ENCODE peak calls at places on chromosomes 3 and 15, in eight cellular contexts. U is body of pancreas, F is tibial nerve, X is heart left ventricle, K is Peyer's patch, H is IMR-90, O is ovary, W is endothelial cell of umbilical vein. A is an unnamed sample.

GRCh38 chr3:131772278-131772893 is 262.4 kb downstream of the CPNE4 start:
- DNase-seq in W (no peak), K (no peak), H (no peak), O (no peak), X (no peak), F (no peak), U (no peak), A (no peak)

GRCh38 chr3:89570465-89570864 is 463.0 kb downstream of the EPHA3 start:
- DNase-seq in U (no peak), K (no peak), X (no peak), O (no peak), W (no peak), F (no peak), H (no peak), A (no peak)

GRCh38 chr3:116263842-116264545 is 181.3 kb downstream of the LSAMP start:
- DNase-seq in K (no peak), O (no peak), U (peak; percentile 3), F (no peak), W (no peak), H (peak; percentile 75), X (no peak), A (no peak)

GRCh38 chr15:62326460-62327011 is 161.5 kb upstream of the C2CD4B start:
- DNase-seq in W (no peak), O (no peak), U (no peak), X (no peak), K (no peak), H (no peak), F (no peak), A (no peak)

GRCh38 chr15:63186065-63186464 is 3.3 kb upstream of the RAB8B start:
- DNase-seq in H (peak; percentile 84), K (no peak), U (no peak), W (no peak), O (no peak), X (no peak), F (no peak), A (no peak)

GRCh38 chr3:158105710-158106438 is at the start of gene SHOX2:
- DNase-seq in W (no peak), K (peak; percentile 64), O (no peak), H (peak; percentile 46), U (no peak), X (peak; percentile 14), F (peak; percentile 51), A (no peak)

GRCh38 chr3:168049366-168049974 is 46.3 kb downstream of the GOLIM4 start:
- DNase-seq in H (peak; percentile 84), W (no peak), X (no peak), K (no peak), O (no peak), F (peak; percentile 22), U (peak; percentile 38), A (no peak)

GRCh38 chr3:71510485-71510884 is 73.0 kb downstream of the FOXP1 start:
- DNase-seq in O (no peak), U (no peak), W (peak; percentile 71), K (no peak), X (no peak), F (no peak), H (peak; percentile 64), A (no peak)

GRCh38 chr3:170467007-170467406 is 48.3 kb downstream of the CLDN11 start:
- DNase-seq in H (no peak), O (no peak), F (peak; percentile 33), X (no peak), U (no peak), K (no peak), W (no peak), A (no peak)

GRCh38 chr15:33693166-33693830 is 275.0 kb upstream of the CHRM5 start:
- DNase-seq in U (no peak), O (no peak), X (no peak), F (no peak), K (no peak), W (no peak), H (no peak), A (no peak)

GRCh38 chr15:85330941-85331588 is 49.3 kb upstream of the AKAP13 start:
- DNase-seq in O (peak; percentile 81), F (peak; percentile 87), K (peak; percentile 90), W (peak; percentile 73), H (peak; percentile 86), X (peak; percentile 89), U (peak; percentile 94), A (peak; percentile 98)

GRCh38 chr3:186570096-186570940 is at the start of gene DNAJB11:
- DNase-seq in W (peak; percentile 100), F (peak; percentile 97), X (peak; percentile 99), O (peak; percentile 99), U (peak; percentile 100), K (peak; percentile 99), H (peak; percentile 100), A (peak; percentile 100)

GRCh38 chr15:66076591-66077319 is 176.8 kb downstream of the MEGF11 start:
- DNase-seq in W (no peak), K (no peak), O (no peak), U (no peak), H (no peak), X (no peak), F (no peak), A (peak; percentile 53)

GRCh38 chr3:134347516-134347915 is 26.7 kb downstream of the AMOTL2 start:
- DNase-seq in F (no peak), W (no peak), X (no peak), K (peak; percentile 64), O (no peak), H (no peak), U (peak; percentile 66), A (peak; percentile 44)

GRCh38 chr3:111299070-111299672 is 227.6 kb downstream of the NECTIN3 start:
- DNase-seq in O (no peak), U (no peak), W (no peak), F (no peak), K (no peak), H (peak; percentile 52), X (no peak), A (no peak)
- TF ChIP-seq CTCF in O (no peak), U (no peak), W (no peak), F (no peak), K (no peak), H (peak; percentile 28), X (no peak), A (no peak)

GRCh38 chr3:120908030-120908802 is at the start of gene STXBP5L:
- DNase-seq in H (peak; percentile 52), W (peak; percentile 83), O (peak; percentile 97), F (no peak), X (peak; percentile 50), K (peak; percentile 88), U (peak; percentile 93), A (peak; percentile 90)
- H3K27me3 ChIP-seq in H (peaks cover 12% of the 10 kb centered on the region), W (peaks cover 15% of the 10 kb centered on the region), O (no peaks in the 10 kb centered on the region), F (no peaks in the 10 kb centered on the region), X (peaks cover 52% of the 10 kb centered on the region), K (no peaks in the 10 kb centered on the region), U (peaks cover 9% of the 10 kb centered on the region), A (no peaks in the 10 kb centered on the region)

GRCh38 chr3:98733055-98733777 is 29.9 kb upstream of the ST3GAL6 start:
- DNase-seq in F (peak; percentile 7), K (peak; percentile 50), H (no peak), U (peak; percentile 16), W (peak; percentile 60), X (peak; percentile 42), O (peak; percentile 40), A (peak; percentile 68)
- TF ChIP-seq POLR2A in F (no peak), K (no peak), H (no peak), U (no peak), W (no peak), X (no peak), O (no peak), A (no peak)

GRCh38 chr3:179268400-179269051 is 17.6 kb upstream of the KCNMB3 start:
- DNase-seq in X (no peak), F (no peak), H (no peak), O (no peak), K (no peak), U (no peak), W (peak; percentile 50), A (no peak)

GRCh38 chr3:179269152-179269707 is 18.3 kb upstream of the KCNMB3 start:
- DNase-seq in H (no peak), X (no peak), W (no peak), U (no peak), K (no peak), O (no peak), F (no peak), A (no peak)

GRCh38 chr3:179276001-179276400 is 25.1 kb upstream of the KCNMB3 start:
- DNase-seq in W (no peak), X (no peak), F (no peak), K (no peak), U (no peak), O (no peak), H (no peak), A (no peak)

GRCh38 chr3:179276743-179277142 is 25.8 kb upstream of the KCNMB3 start:
- DNase-seq in F (no peak), H (no peak), X (no peak), W (no peak), K (no peak), O (no peak), U (no peak), A (no peak)

DNA sequence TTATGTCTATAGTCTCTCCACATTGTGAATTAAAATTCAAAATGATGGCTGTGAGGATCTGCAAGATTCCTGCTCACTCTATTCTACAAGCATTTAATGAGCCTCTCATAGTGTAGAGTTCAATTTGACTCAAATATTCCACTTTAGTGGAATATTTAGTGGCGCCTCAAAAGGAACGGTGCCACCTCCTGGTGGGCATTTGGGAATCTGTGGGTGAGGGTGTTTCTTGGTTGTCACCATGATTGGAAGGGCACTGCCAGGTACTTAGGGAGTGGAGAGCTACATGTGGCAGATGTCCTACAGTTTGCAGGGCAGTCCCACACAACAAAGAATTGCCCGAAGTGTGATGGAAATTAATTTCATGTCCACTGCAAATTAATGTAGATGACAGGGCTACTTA is 21.5 kb upstream of the KCNMB3 start:
- DNase-seq in O (no peak), K (no peak), U (no peak), H (peak; percentile 8), W (peak; percentile 49), X (no peak), F (no peak), A (no peak)
- TF ChIP-seq CTCF in O (no peak), K (no peak), U (peak; percentile 15), H (peak; percentile 38), W (peak; percentile 34), X (peak; percentile 17), F (peak; percentile 9), A (peak; percentile 13)

A was measured in sigmoid colon.